ENCODE peak calls at places on chromosomes 11 and 22, in four cellular contexts. E is IMR-90, Z is H1, Y is H9. J is an unnamed sample.

GRCh38 chr22:27609411-27610029 is 192.0 kb downstream of the MN1 start:
- DNase-seq in Y (no peak), Z (no peak), E (no peak), J (no peak)

GRCh38 chr22:24144471-24145115 is 36.7 kb upstream of the SUSD2 start:
- DNase-seq in Z (no peak), E (no peak), Y (no peak), J (no peak)

GRCh38 chr11:117918366-117919255 is 10.6 kb downstream of the TMPRSS13 start:
- DNase-seq in E (no peak), Z (no peak), Y (no peak), J (no peak)

GRCh38 chr11:134276396-134277175 is 407 bp downstream of the GLB1L3 start:
- DNase-seq in E (no peak), Y (peak), Z (peak), J (peak)

GRCh38 chr11:124676386-124676785 is 2.7 kb downstream of the SPA17 start:
- DNase-seq in Z (no peak), E (peak), Y (no peak), J (no peak)

GRCh38 chr11:22957890-22958289 is 97.6 kb upstream of the CCDC179 start:
- DNase-seq in Y (no peak), Z (no peak), E (no peak), J (no peak)

GRCh38 chr22:30893434-30894370 is 74.9 kb downstream of the MORC2 start:
- DNase-seq in E (no peak), Z (peak), Y (no peak), J (no peak)

GRCh38 chr22:36918730-36919129 is 5.3 kb downstream of the CSF2RB start:
- DNase-seq in Y (no peak), Z (no peak), E (no peak), J (no peak)

GRCh38 chr22:46297151-46297819 is 615 bp downstream of the GTSE1 start:
- DNase-seq in Y (no peak), E (peak), Z (no peak), J (peak)

GRCh38 chr11:61168292-61168691 is 7.1 kb upstream of the VPS37C start:
- DNase-seq in Y (no peak), Z (no peak), E (no peak), J (no peak)

GRCh38 chr11:130145975-130146776 is 13.4 kb upstream of the ST14 start:
- DNase-seq in Y (peak), Z (peak), E (no peak), J (peak)

GRCh38 chr11:60251485-60252207 is 8.7 kb upstream of the MS4A4E start:
- DNase-seq in E (no peak), Z (no peak), Y (peak), J (peak)

GRCh38 chr11:45348729-45349128 is 62.6 kb upstream of the SYT13 start:
- DNase-seq in Z (peak), E (no peak), Y (no peak), J (no peak)

GRCh38 chr11:20555783-20556182 is 43.6 kb upstream of the SLC6A5 start:
- DNase-seq in E (no peak), Z (no peak), Y (no peak), J (no peak)

GRCh38 chr11:34263462-34264186 is 94.2 kb downstream of the ABTB2 start:
- DNase-seq in E (peak), Y (peak), Z (no peak), J (peak)

GRCh38 chr11:128146926-128147605 is 440.3 kb downstream of the ETS1 start:
- DNase-seq in E (no peak), Z (no peak), Y (no peak), J (no peak)

GRCh38 chr22:49331878-49332277 is 495.8 kb downstream of the BRD1 start:
- DNase-seq in Y (no peak), E (no peak), Z (peak), J (no peak)

GRCh38 chr11:15775051-15775541 is 581.2 kb downstream of the SOX6 start:
- DNase-seq in E (peak), Y (no peak), Z (no peak), J (peak)

GRCh38 chr11:29183301-29183700 is 833.5 kb downstream of the KCNA4 start:
- DNase-seq in Z (no peak), Y (no peak), E (no peak), J (no peak)

GRCh38 chr11:66336234-66337102 is at the start of gene RIN1:
- DNase-seq in Y (peak), Z (peak), E (peak), J (peak)

GRCh38 chr11:70203749-70204465 is 811 bp downstream of the FADD start:
- DNase-seq in Z (no peak), E (peak), Y (no peak), J (peak)

GRCh38 chr11:63762662-63763505 is 5.7 kb downstream of the ZFTA start:
- DNase-seq in Y (peak), Z (peak), E (no peak), J (peak)

GRCh38 chr22:29011200-29011867 is 50.3 kb downstream of the C22orf31 start:
- DNase-seq in Z (no peak), E (no peak), Y (no peak), J (no peak)

GRCh38 chr11:34599406-34599901 is 21.4 kb upstream of the EHF start:
- DNase-seq in Y (no peak), E (peak), Z (no peak), J (no peak)

GRCh38 chr11:119340335-119341221 is at the start of gene C1QTNF5:
- DNase-seq in E (peak), Y (peak), Z (peak), J (peak)

GRCh38 chr22:38313384-38313955 is 3.8 kb downstream of the CSNK1E start:
- DNase-seq in Y (no peak), E (peak), Z (no peak), J (no peak)

GRCh38 chr11:118911113-118911879 is 14.4 kb downstream of the BCL9L start:
- DNase-seq in E (peak), Z (no peak), Y (peak), J (peak)

GRCh38 chr11:102730036-102730815 is 5.5 kb upstream of the MMP8 start:
- DNase-seq in Y (no peak), E (peak), Z (no peak), J (no peak)
- H4K8ac ChIP-seq in Y (no peak), E (no peak), Z (no peak), J (no peak)

GRCh38 chr11:131704682-131705081 is 334.3 kb downstream of the NTM start:
- DNase-seq in E (no peak), Z (no peak), Y (no peak), J (no peak)
- H4K5ac ChIP-seq in E (no peak), Z (no peak), Y (no peak), J (no peak)

DNA sequence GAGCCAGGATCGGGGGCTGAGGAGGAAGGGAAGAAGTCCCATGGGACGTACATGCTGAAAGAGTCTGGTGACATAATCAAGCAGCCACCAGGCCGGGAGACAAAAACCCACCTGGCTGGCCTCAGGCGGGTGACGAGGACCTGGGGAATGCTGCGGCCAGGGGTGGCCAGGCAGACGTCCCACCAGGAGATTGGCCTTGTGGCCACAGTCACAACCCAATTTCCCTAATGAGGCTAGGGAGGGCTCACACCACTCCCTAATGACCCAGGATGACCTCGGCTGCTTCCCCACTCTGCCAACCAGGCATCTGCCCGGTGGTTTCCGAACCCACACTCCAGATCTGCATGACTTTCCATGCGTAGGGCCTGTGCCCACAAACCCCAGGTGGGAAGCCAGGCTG is 66.9 kb downstream of the SCUBE1 start:
- DNase-seq in Y (no peak), Z (no peak), E (no peak), J (peak)
- H3K18ac ChIP-seq in Y (no peak), Z (peak), E (no peak), J (no peak)

DNA sequence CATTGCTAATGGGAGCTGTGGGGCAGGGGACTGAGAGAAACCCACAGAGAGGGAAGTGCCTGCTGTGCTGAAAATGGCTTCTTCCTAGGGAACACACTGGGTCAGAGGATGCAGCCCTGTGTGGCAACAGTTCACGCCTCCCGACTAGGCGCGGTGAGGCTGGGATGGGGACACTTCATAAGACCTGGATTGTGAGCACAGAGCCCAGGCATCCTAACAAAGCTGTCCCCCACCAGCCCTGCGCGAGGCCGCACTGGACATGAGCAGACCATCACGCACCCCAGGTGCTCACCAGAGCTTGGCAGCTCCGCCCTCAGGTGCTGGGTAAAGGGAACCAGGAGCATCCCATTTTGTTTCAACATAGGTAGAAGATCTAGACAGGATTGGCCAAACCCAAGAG is 1.8 kb upstream of the KRTAP5-4 start:
- DNase-seq in Z (no peak), E (no peak), Y (no peak), J (peak)
- H4K8ac ChIP-seq in Z (no peak), E (no peak), Y (no peak), J (no peak)

GRCh38 chr11:108970221-108970991 is 305.5 kb downstream of the DDX10 start:
- DNase-seq in Z (no peak), Y (no peak), E (no peak), J (peak)
- H4K5ac ChIP-seq in Z (no peak), Y (no peak), E (no peak), J (no peak)

GRCh38 chr22:32760396-32760795 is 41.1 kb upstream of the TIMP3 start:
- DNase-seq in Y (no peak), Z (no peak), E (no peak), J (no peak)
- H3K18ac ChIP-seq in Y (no peak), Z (no peak), E (peak), J (no peak)

GRCh38 chr22:43811777-43812148 is 342 bp downstream of the EFCAB6 start:
- DNase-seq in Y (no peak), Z (no peak), E (peak), J (peak)
- H4K8ac ChIP-seq in Y (no peak), Z (no peak), E (peak), J (no peak)

GRCh38 chr11:107818491-107818890 is 40.1 kb downstream of the SLC35F2 start:
- DNase-seq in Y (no peak), Z (no peak), E (no peak), J (no peak)
- H4K5ac ChIP-seq in Y (no peak), Z (no peak), E (no peak), J (no peak)

J was measured in mesendoderm.